ENCODE peak calls at places on chromosome 3, in six cellular contexts. Q is K562, D is HCT116, T is GM12878, B is SK-N-SH, A is HepG2. E is an unnamed sample.
A peak's percentile ranks its signal among the peaks of the same experiment; 100 is the strongest.

GRCh38 chr3:13568515-13568995 is 19.6 kb downstream of the FBLN2 start:
- DNase-seq in A (no peak), Q (no peak), D (no peak), B (no peak), T (no peak), E (no peak)

GRCh38 chr3:138943724-138944131 is 3.2 kb downstream of the FOXL2 start:
- DNase-seq in B (no peak), T (no peak), A (no peak), D (no peak), Q (peak; percentile 73), E (no peak)

GRCh38 chr3:58497074-58497473 is 5.2 kb downstream of the KCTD6 start:
- DNase-seq in D (no peak), B (no peak), Q (no peak), T (no peak), A (no peak), E (no peak)

GRCh38 chr3:159798951-159799350 is 189.7 kb upstream of the IL12A start:
- DNase-seq in B (no peak), T (no peak), D (no peak), A (peak; percentile 57), Q (no peak), E (no peak)

GRCh38 chr3:52798978-52799476 is 4.4 kb downstream of the ITIH3 start:
- DNase-seq in D (peak; percentile 31), B (peak; percentile 59), Q (peak; percentile 41), T (no peak), A (peak; percentile 41), E (peak; percentile 5)

GRCh38 chr3:120661963-120662347 is 20.1 kb downstream of the HGD start:
- DNase-seq in T (no peak), A (no peak), B (peak; percentile 6), D (no peak), Q (no peak), E (no peak)

GRCh38 chr3:24145981-24146822 is 201.1 kb downstream of the NR1D2 start:
- DNase-seq in Q (no peak), A (no peak), T (no peak), D (no peak), B (no peak), E (no peak)

GRCh38 chr3:58351920-58352319 is 19.2 kb downstream of the PXK start:
- DNase-seq in B (peak; percentile 45), Q (no peak), D (no peak), T (no peak), A (no peak), E (no peak)

GRCh38 chr3:144677118-144677517 is 705.5 kb downstream of the DIPK2A start:
- DNase-seq in D (no peak), A (no peak), B (no peak), T (no peak), Q (no peak), E (no peak)

GRCh38 chr3:136694321-136694720 is 57.9 kb downstream of the STAG1 start:
- DNase-seq in Q (no peak), T (no peak), D (no peak), A (no peak), B (no peak), E (no peak)

GRCh38 chr3:166785851-166786250 is 594.2 kb downstream of the ZBBX start:
- DNase-seq in T (no peak), Q (no peak), A (no peak), B (no peak), D (no peak), E (no peak)

GRCh38 chr3:53482227-53482626 is 12.2 kb upstream of the CACNA1D start:
- DNase-seq in D (no peak), T (no peak), Q (no peak), A (no peak), B (no peak), E (no peak)

GRCh38 chr3:23863060-23863459 is 53.7 kb downstream of the NKIRAS1 start:
- DNase-seq in T (no peak), A (no peak), Q (no peak), D (no peak), B (no peak), E (no peak)

DNA sequence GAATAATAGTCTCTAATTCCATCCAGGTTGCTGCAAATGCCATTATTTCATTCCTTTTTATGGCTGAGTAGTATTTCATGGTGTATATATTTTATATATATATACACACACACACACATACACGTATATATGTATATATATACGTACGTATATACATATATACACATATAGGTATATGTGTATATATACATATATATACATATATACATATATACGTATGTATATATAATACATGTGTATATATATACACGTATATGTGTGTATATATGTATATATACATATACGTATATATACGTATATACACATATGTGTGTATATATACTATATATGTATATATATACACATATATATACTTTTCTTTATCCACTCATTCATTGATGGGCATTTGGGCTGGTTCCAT is 13.7 kb upstream of the STRIT1 start:
- DNase-seq in A (no peak), T (no peak), Q (no peak), D (no peak), B (no peak), E (no peak)
- TF ChIP-seq POLR2AphosphoS5 in A (no peak), T (no peak), Q (no peak), D (no peak), B (no peak), E (no peak)

GRCh38 chr3:109115451-109115850 is 2.5 kb downstream of the MORC1 start:
- DNase-seq in B (no peak), A (no peak), Q (no peak), T (no peak), D (no peak), E (no peak)
- H3K9me3 ChIP-seq in B (no peaks in the 10 kb centered on the region), A (no peaks in the 10 kb centered on the region), Q (no peaks in the 10 kb centered on the region), T (no peaks in the 10 kb centered on the region), D (no peaks in the 10 kb centered on the region), E (no peaks in the 10 kb centered on the region)

DNA sequence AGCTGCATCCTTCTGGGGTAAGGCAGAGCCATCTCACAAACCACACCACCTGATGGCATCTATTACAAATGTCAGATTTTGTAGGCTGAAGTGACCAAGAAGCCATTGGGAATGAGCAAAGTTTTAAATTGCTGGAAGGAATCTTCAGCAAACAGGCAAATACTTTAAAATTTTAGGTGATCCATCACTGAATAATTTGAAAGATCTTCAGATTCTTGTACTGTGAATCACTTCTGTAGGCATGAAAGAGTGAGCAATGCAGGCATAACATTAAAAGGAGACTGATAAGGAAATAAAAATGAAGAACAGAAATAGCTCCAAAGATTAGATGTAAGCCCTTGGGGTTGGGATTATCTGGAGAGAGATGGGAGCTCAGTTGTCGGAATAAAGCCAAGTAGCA is 36.0 kb upstream of the ALDH1L1 start:
- DNase-seq in D (no peak), A (no peak), B (no peak), T (no peak), Q (no peak), E (no peak)
- TF ChIP-seq REST in D (no peak), A (no peak), B (no peak), T (no peak), Q (no peak), E (no peak)

GRCh38 chr3:101828289-101828688 is 21.0 kb upstream of the NFKBIZ start:
- DNase-seq in A (no peak), T (no peak), Q (no peak), B (no peak), D (no peak), E (no peak)

GRCh38 chr3:101827211-101828174 is 21.8 kb upstream of the NFKBIZ start:
- DNase-seq in Q (peak; percentile 84), B (peak; percentile 41), A (peak; percentile 59), T (peak; percentile 93), D (peak; percentile 52), E (no peak)

GRCh38 chr3:101825904-101826445 is 23.3 kb upstream of the NFKBIZ start:
- DNase-seq in T (no peak), Q (no peak), B (no peak), D (no peak), A (no peak), E (no peak)

GRCh38 chr3:101829878-101830277 is 19.4 kb upstream of the NFKBIZ start:
- DNase-seq in Q (no peak), B (no peak), D (no peak), A (no peak), T (no peak), E (no peak)

GRCh38 chr3:101829066-101829830 is 20.1 kb upstream of the NFKBIZ start:
- DNase-seq in B (no peak), T (no peak), A (no peak), Q (no peak), D (no peak), E (no peak)
- TF ChIP-seq POLR2AphosphoS5 in B (no peak), T (peak; percentile 93), A (no peak), Q (no peak), D (no peak), E (no peak)

GRCh38 chr3:194893121-194893979 is 207.7 kb downstream of the FAM43A start:
- DNase-seq in B (no peak), Q (no peak), A (no peak), T (peak; percentile 16), D (no peak), E (no peak)

GRCh38 chr3:194888916-194889315 is 203.2 kb downstream of the FAM43A start:
- DNase-seq in Q (no peak), D (no peak), T (no peak), A (no peak), B (no peak), E (no peak)

GRCh38 chr3:194886836-194887235 is 201.2 kb downstream of the FAM43A start:
- DNase-seq in B (no peak), A (no peak), Q (no peak), T (no peak), D (no peak), E (no peak)

GRCh38 chr3:194885766-194886165 is 200.1 kb downstream of the FAM43A start:
- DNase-seq in A (no peak), D (no peak), Q (no peak), T (no peak), B (no peak), E (no peak)

DNA sequence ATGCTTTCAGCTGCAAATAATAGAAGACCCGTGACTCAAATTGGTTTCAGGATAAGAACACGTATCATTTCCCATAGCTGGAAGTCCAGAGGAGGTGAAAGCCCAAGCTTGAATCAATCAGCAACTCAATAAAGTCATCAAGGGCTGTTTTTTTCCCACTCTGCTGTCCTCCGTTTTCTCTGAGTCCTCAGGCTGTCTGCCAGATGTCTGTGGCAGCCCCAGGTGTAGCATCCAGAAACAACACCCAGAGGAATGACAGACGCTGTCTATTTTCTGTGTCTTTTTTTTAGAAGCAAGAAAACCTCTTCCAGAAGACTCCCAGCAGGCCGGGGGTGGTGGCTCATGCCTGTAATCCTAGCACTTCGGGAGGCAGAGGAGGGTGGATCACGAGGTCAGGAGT is 204.4 kb downstream of the FAM43A start:
- DNase-seq in A (no peak), Q (no peak), T (no peak), D (no peak), B (no peak), E (no peak)
- H3K9me3 ChIP-seq in A (no peaks in the 10 kb centered on the region), Q (no peaks in the 10 kb centered on the region), T (peaks cover 3% of the 10 kb centered on the region), D (no peaks in the 10 kb centered on the region), B (peaks cover 5% of the 10 kb centered on the region), E (no peaks in the 10 kb centered on the region)

GRCh38 chr3:183824761-183825379 is 507 bp downstream of the MAP6D1 start:
- DNase-seq in D (no peak), A (no peak), B (peak; percentile 79), T (no peak), Q (no peak), E (no peak)
- TF ChIP-seq REST in D (no peak), A (no peak), B (no peak), T (no peak), Q (no peak), E (no peak)

GRCh38 chr3:49092948-49093852 is 671 bp downstream of the QRICH1 start:
- DNase-seq in D (peak; percentile 49), T (peak; percentile 20), Q (peak; percentile 88), B (peak; percentile 89), A (peak; percentile 65), E (no peak)
- TF ChIP-seq POLR2AphosphoS5 in D (no peak), T (no peak), Q (no peak), B (no peak), A (peak; percentile 42), E (no peak)

GRCh38 chr3:187051724-187052364 is 87.5 kb downstream of the RPL39L start:
- DNase-seq in T (no peak), D (no peak), Q (no peak), B (no peak), A (no peak), E (no peak)
- H3K9me3 ChIP-seq in T (peaks cover 4% of the 10 kb centered on the region), D (no peaks in the 10 kb centered on the region), Q (peaks cover 5% of the 10 kb centered on the region), B (no peaks in the 10 kb centered on the region), A (peaks cover 9% of the 10 kb centered on the region), E (no peaks in the 10 kb centered on the region)

E was measured in Panc1.